ENCODE peak calls at places on chromosomes 3 and 15, in six cellular contexts. One of them, this sample, is unnamed.

GRCh38 chr15:77606142-77607034 is 26.3 kb downstream of the LINGO1 start:
- DNase-seq in mucosa of descending colon: peak; percentile 69
- DNase-seq in uterus: no peak
- DNase-seq in SK-N-SH: peak; percentile 63
- DNase-seq in lung: no peak
- DNase-seq in heart left ventricle: no peak
- DNase-seq in this sample: no peak

GRCh38 chr15:94670436-94671034 is 439.2 kb downstream of the MCTP2 start:
- DNase-seq in mucosa of descending colon: peak; percentile 10
- DNase-seq in heart left ventricle: no peak
- DNase-seq in SK-N-SH: peak; percentile 57
- DNase-seq in lung: no peak
- DNase-seq in uterus: no peak
- DNase-seq in this sample: peak; percentile 9

GRCh38 chr3:14962762-14963161 is 15.4 kb downstream of the NR2C2 start:
- DNase-seq in uterus: no peak
- DNase-seq in SK-N-SH: no peak
- DNase-seq in heart left ventricle: no peak
- DNase-seq in mucosa of descending colon: no peak
- DNase-seq in lung: no peak
- DNase-seq in this sample: no peak

GRCh38 chr15:62639906-62640605 is 402.5 kb upstream of the TPM1 start:
- DNase-seq in lung: no peak
- DNase-seq in mucosa of descending colon: no peak
- DNase-seq in SK-N-SH: no peak
- DNase-seq in heart left ventricle: no peak
- DNase-seq in uterus: no peak
- DNase-seq in this sample: no peak

GRCh38 chr3:43855674-43856299 is 165.0 kb downstream of the ABHD5 start:
- DNase-seq in uterus: no peak
- DNase-seq in SK-N-SH: peak; percentile 58
- DNase-seq in heart left ventricle: peak; percentile 58
- DNase-seq in lung: peak; percentile 70
- DNase-seq in mucosa of descending colon: peak; percentile 82
- DNase-seq in this sample: peak; percentile 70

GRCh38 chr3:74617786-74618185 is 3.3 kb upstream of the CNTN3 start:
- DNase-seq in lung: no peak
- DNase-seq in SK-N-SH: no peak
- DNase-seq in heart left ventricle: no peak
- DNase-seq in mucosa of descending colon: no peak
- DNase-seq in uterus: no peak
- DNase-seq in this sample: no peak

GRCh38 chr15:63818191-63818590 is 15.6 kb downstream of the HERC1 start:
- DNase-seq in mucosa of descending colon: peak; percentile 43
- DNase-seq in SK-N-SH: no peak
- DNase-seq in uterus: no peak
- DNase-seq in heart left ventricle: no peak
- DNase-seq in lung: no peak
- DNase-seq in this sample: no peak

GRCh38 chr15:84600331-84600686 is 500 bp upstream of the ZSCAN2 start:
- DNase-seq in SK-N-SH: peak; percentile 83
- DNase-seq in heart left ventricle: peak; percentile 89
- DNase-seq in lung: peak; percentile 88
- DNase-seq in uterus: peak; percentile 82
- DNase-seq in mucosa of descending colon: peak; percentile 94
- DNase-seq in this sample: peak; percentile 66

GRCh38 chr3:172517859-172518466 is 5.3 kb downstream of the TNFSF10 start:
- DNase-seq in SK-N-SH: no peak
- DNase-seq in uterus: no peak
- DNase-seq in heart left ventricle: no peak
- DNase-seq in lung: no peak
- DNase-seq in mucosa of descending colon: no peak
- DNase-seq in this sample: no peak

GRCh38 chr3:33060609-33061337 is 36.2 kb downstream of the GLB1 start:
- DNase-seq in lung: no peak
- DNase-seq in heart left ventricle: no peak
- DNase-seq in uterus: no peak
- DNase-seq in mucosa of descending colon: peak; percentile 30
- DNase-seq in SK-N-SH: no peak
- DNase-seq in this sample: peak; percentile 62

GRCh38 chr3:36196058-36196457 is 184.2 kb upstream of the STAC start:
- DNase-seq in lung: no peak
- DNase-seq in uterus: no peak
- DNase-seq in mucosa of descending colon: no peak
- DNase-seq in heart left ventricle: no peak
- DNase-seq in SK-N-SH: no peak
- DNase-seq in this sample: no peak

GRCh38 chr15:92029767-92030166 is 176.3 kb downstream of the SLCO3A1 start:
- DNase-seq in heart left ventricle: no peak
- DNase-seq in lung: no peak
- DNase-seq in uterus: no peak
- DNase-seq in mucosa of descending colon: peak; percentile 18
- DNase-seq in SK-N-SH: no peak
- DNase-seq in this sample: no peak

GRCh38 chr3:38097446-38098375 is 39.2 kb downstream of the ACAA1 start:
- DNase-seq in mucosa of descending colon: no peak
- DNase-seq in lung: no peak
- DNase-seq in uterus: no peak
- DNase-seq in SK-N-SH: no peak
- DNase-seq in heart left ventricle: no peak
- DNase-seq in this sample: no peak

GRCh38 chr3:164890061-164890460 is 188.2 kb downstream of the SI start:
- DNase-seq in SK-N-SH: no peak
- DNase-seq in lung: no peak
- DNase-seq in heart left ventricle: no peak
- DNase-seq in mucosa of descending colon: no peak
- DNase-seq in uterus: no peak
- DNase-seq in this sample: no peak

GRCh38 chr3:66398228-66399025 is 102.4 kb downstream of the LRIG1 start:
- DNase-seq in lung: no peak
- DNase-seq in heart left ventricle: no peak
- DNase-seq in mucosa of descending colon: no peak
- DNase-seq in SK-N-SH: no peak
- DNase-seq in uterus: no peak
- DNase-seq in this sample: no peak

GRCh38 chr15:98658831-98659699 is 10.7 kb downstream of the IGF1R start:
- DNase-seq in heart left ventricle: no peak
- DNase-seq in uterus: peak; percentile 58
- DNase-seq in lung: peak; percentile 55
- DNase-seq in mucosa of descending colon: peak; percentile 72
- DNase-seq in SK-N-SH: peak; percentile 75
- DNase-seq in this sample: peak; percentile 66

GRCh38 chr3:119346076-119346496 is 51.9 kb downstream of the ARHGAP31 start:
- DNase-seq in SK-N-SH: no peak
- DNase-seq in mucosa of descending colon: no peak
- DNase-seq in heart left ventricle: no peak
- DNase-seq in uterus: no peak
- DNase-seq in lung: no peak
- DNase-seq in this sample: no peak

GRCh38 chr15:99435761-99436346 is 129.9 kb upstream of the MEF2A start:
- DNase-seq in SK-N-SH: no peak
- DNase-seq in uterus: peak; percentile 18
- DNase-seq in mucosa of descending colon: peak; percentile 54
- DNase-seq in lung: no peak
- DNase-seq in heart left ventricle: no peak
- DNase-seq in this sample: no peak

GRCh38 chr3:190385835-190386688 is 1.9 kb upstream of the CLDN16 start:
- DNase-seq in SK-N-SH: no peak
- DNase-seq in heart left ventricle: no peak
- DNase-seq in mucosa of descending colon: no peak
- DNase-seq in uterus: no peak
- DNase-seq in lung: no peak
- DNase-seq in this sample: no peak
- H3K4me3 ChIP-seq in SK-N-SH: no peak overlapping the region
- H3K4me3 ChIP-seq in heart left ventricle: no peak overlapping the region
- H3K4me3 ChIP-seq in mucosa of descending colon: no peak overlapping the region
- H3K4me3 ChIP-seq in uterus: no peak overlapping the region
- H3K4me3 ChIP-seq in lung: no peak overlapping the region
- H3K4me3 ChIP-seq in this sample: no peak overlapping the region

DNA sequence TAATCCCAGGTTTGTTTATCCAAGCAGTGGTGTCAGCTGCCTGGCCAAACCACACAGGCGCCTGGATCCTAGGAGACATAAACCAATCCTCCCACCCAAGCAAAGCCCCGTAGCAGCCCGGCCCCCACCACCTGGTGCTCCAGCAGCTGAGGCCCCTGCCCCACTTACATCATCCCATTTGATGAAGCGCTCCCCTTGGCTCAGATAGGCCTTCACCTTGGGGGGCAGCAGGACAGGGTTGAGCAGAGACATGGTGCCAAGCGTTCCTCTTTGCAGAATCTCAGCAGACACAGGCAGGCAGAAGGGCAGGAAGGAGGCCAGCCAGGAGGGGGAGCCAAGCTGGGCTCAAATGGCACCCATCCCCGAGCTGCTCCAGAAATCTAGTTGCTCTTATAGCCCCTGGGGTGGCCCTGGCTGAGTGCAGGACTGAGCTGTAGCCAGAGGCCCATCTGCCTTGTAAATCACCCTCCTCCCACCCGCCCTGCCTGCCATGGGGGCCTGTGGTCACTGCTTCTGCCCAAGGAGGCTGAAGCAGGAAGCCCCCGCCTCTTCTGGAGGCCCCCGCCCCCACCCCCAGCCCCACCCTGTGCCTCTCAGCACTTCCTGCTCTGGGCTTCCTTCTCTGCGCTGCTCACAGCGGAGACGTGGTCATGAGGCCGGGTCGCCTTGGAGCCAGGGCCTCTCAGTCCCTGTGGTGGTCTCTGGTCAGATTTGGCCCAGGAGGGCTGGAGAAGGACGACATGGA is at the start of gene PLCB2:
- DNase-seq in SK-N-SH: no peak
- DNase-seq in lung: peak; percentile 52
- DNase-seq in mucosa of descending colon: peak; percentile 57
- DNase-seq in uterus: no peak
- DNase-seq in heart left ventricle: peak; percentile 68
- DNase-seq in this sample: peak; percentile 76
- H3K4me3 ChIP-seq in SK-N-SH: no peak within 1 kb of the TSS
- H3K4me3 ChIP-seq in lung: peak within 1 kb of the TSS; percentile 16
- H3K4me3 ChIP-seq in mucosa of descending colon: no peak within 1 kb of the TSS
- H3K4me3 ChIP-seq in uterus: no peak within 1 kb of the TSS
- H3K4me3 ChIP-seq in heart left ventricle: peak within 1 kb of the TSS; percentile 9
- H3K4me3 ChIP-seq in this sample: peak within 1 kb of the TSS; percentile 84

GRCh38 chr15:39918688-39919385 is 1.2 kb downstream of the GPR176 start:
- DNase-seq in SK-N-SH: no peak
- DNase-seq in uterus: no peak
- DNase-seq in heart left ventricle: no peak
- DNase-seq in lung: no peak
- DNase-seq in mucosa of descending colon: no peak
- DNase-seq in this sample: no peak
- H3K4me3 ChIP-seq in SK-N-SH: peak overlapping the region; percentile 92
- H3K4me3 ChIP-seq in uterus: peak overlapping the region; percentile 70
- H3K4me3 ChIP-seq in heart left ventricle: peak overlapping the region; percentile 63
- H3K4me3 ChIP-seq in lung: no peak overlapping the region
- H3K4me3 ChIP-seq in mucosa of descending colon: no peak overlapping the region
- H3K4me3 ChIP-seq in this sample: no peak overlapping the region

DNA sequence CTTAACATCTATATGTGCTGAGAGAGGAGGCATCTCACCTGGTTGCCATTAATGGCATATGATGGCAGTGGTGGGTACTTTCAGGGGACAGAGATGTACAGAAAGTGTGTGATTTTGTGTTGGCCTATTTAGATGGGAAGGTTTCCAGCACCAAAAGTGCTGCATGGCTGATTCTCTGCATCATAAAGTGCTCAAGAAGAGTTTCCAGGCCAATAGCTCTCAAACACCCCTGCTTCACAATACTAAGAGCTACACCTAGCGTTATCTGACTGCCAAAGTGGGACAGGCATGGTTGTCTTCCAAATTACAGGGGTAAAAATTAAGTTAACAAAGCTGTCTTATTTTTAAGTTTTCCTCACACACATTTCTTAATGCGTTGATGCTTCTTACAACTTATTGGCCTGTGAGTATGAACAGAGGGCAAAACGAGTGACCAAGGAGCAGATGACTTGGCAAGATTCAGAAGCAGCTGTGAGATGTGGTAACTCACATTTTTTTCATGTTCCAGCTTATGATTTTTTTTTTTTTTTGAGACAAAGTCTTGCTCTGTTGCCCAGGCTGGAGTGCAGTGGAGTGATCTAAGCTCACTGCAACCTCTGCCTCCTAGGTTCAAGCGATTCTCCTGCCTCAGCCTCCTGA is 41.4 kb upstream of the VEPH1 start:
- DNase-seq in lung: no peak
- DNase-seq in mucosa of descending colon: no peak
- DNase-seq in uterus: no peak
- DNase-seq in heart left ventricle: peak; percentile 29
- DNase-seq in SK-N-SH: no peak
- DNase-seq in this sample: no peak
- H3K4me3 ChIP-seq in lung: no peak overlapping the region
- H3K4me3 ChIP-seq in mucosa of descending colon: no peak overlapping the region
- H3K4me3 ChIP-seq in uterus: no peak overlapping the region
- H3K4me3 ChIP-seq in heart left ventricle: no peak overlapping the region
- H3K4me3 ChIP-seq in SK-N-SH: no peak overlapping the region
- H3K4me3 ChIP-seq in this sample: no peak overlapping the region

GRCh38 chr3:71754610-71755253 is 1.1 kb downstream of the GPR27 start:
- DNase-seq in heart left ventricle: no peak
- DNase-seq in mucosa of descending colon: no peak
- DNase-seq in uterus: no peak
- DNase-seq in lung: no peak
- DNase-seq in SK-N-SH: no peak
- DNase-seq in this sample: no peak

GRCh38 chr3:71752911-71753715 is 542 bp upstream of the GPR27 start:
- DNase-seq in uterus: no peak
- DNase-seq in mucosa of descending colon: no peak
- DNase-seq in lung: no peak
- DNase-seq in heart left ventricle: no peak
- DNase-seq in SK-N-SH: peak; percentile 80
- DNase-seq in this sample: no peak

GRCh38 chr3:71759401-71759800 is 5.7 kb downstream of the GPR27 start:
- DNase-seq in SK-N-SH: no peak
- DNase-seq in uterus: no peak
- DNase-seq in lung: no peak
- DNase-seq in heart left ventricle: no peak
- DNase-seq in mucosa of descending colon: no peak
- DNase-seq in this sample: no peak

GRCh38 chr3:71751602-71752001 is 2.1 kb upstream of the GPR27 start:
- DNase-seq in uterus: no peak
- DNase-seq in heart left ventricle: no peak
- DNase-seq in SK-N-SH: no peak
- DNase-seq in mucosa of descending colon: no peak
- DNase-seq in lung: no peak
- DNase-seq in this sample: no peak

GRCh38 chr3:71753716-71754609 is at the start of gene GPR27:
- DNase-seq in SK-N-SH: peak; percentile 85
- DNase-seq in mucosa of descending colon: peak; percentile 12
- DNase-seq in lung: no peak
- DNase-seq in uterus: no peak
- DNase-seq in heart left ventricle: peak; percentile 31
- DNase-seq in this sample: peak; percentile 4
- H3K4me3 ChIP-seq in SK-N-SH: no peak within 1 kb of the TSS
- H3K4me3 ChIP-seq in mucosa of descending colon: no peak within 1 kb of the TSS
- H3K4me3 ChIP-seq in lung: peak within 1 kb of the TSS; percentile 64
- H3K4me3 ChIP-seq in uterus: peak within 1 kb of the TSS; percentile 27
- H3K4me3 ChIP-seq in heart left ventricle: peak within 1 kb of the TSS; percentile 41
- H3K4me3 ChIP-seq in this sample: no peak within 1 kb of the TSS

This sample was measured in GM12865.